ENCODE peak calls at places on chromosome 6, in five cellular contexts. Y is fibroblast of lung, Z is AG10803, M is BJ, G is tibial nerve. W is an unnamed sample.
A peak's percentile ranks its signal among the peaks of the same experiment; 100 is the strongest.

GRCh38 chr6:15413558-15414257 is 167.8 kb downstream of the JARID2 start:
- DNase-seq in Y (peak; percentile 55), Z (peak; percentile 61), M (peak; percentile 35), G (no peak), W (peak; percentile 42)

GRCh38 chr6:10315034-10315433 is 99.8 kb downstream of the TFAP2A start:
- DNase-seq in Y (no peak), Z (no peak), M (no peak), G (no peak), W (no peak)

GRCh38 chr6:138656278-138656803 is 117.2 kb upstream of the CCDC28A start:
- DNase-seq in Y (no peak), Z (no peak), M (no peak), G (no peak), W (no peak)

GRCh38 chr6:53792016-53792415 is 2.8 kb upstream of the LRRC1 start:
- DNase-seq in Y (no peak), Z (no peak), M (no peak), G (no peak), W (no peak)

GRCh38 chr6:72784581-72784980 is 162.7 kb downstream of the KCNQ5 start:
- DNase-seq in Y (peak; percentile 80), Z (peak; percentile 79), M (no peak), G (no peak), W (no peak)

GRCh38 chr6:110682460-110682853 is 132.8 kb downstream of the CDK19 start:
- DNase-seq in Y (peak; percentile 67), Z (peak; percentile 79), M (no peak), G (peak; percentile 92), W (peak; percentile 20)

GRCh38 chr6:142796571-142796970 is 148.4 kb downstream of the HIVEP2 start:
- DNase-seq in Y (peak; percentile 32), Z (peak; percentile 83), M (no peak), G (no peak), W (no peak)

GRCh38 chr6:109445382-109445781 is 4.9 kb downstream of the SMPD2 start:
- DNase-seq in Y (no peak), Z (no peak), M (no peak), G (no peak), W (no peak)

GRCh38 chr6:15330174-15330934 is 84.5 kb downstream of the JARID2 start:
- DNase-seq in Y (peak; percentile 77), Z (peak; percentile 47), M (no peak), G (no peak), W (no peak)

GRCh38 chr6:168746643-168747042 is 305.7 kb downstream of the SMOC2 start:
- DNase-seq in Y (no peak), Z (no peak), M (no peak), G (no peak), W (no peak)

GRCh38 chr6:75693534-75693933 is 55.5 kb upstream of the MYO6 start:
- DNase-seq in Y (peak; percentile 13), Z (peak; percentile 43), M (no peak), G (no peak), W (no peak)

GRCh38 chr6:64589961-64590360 is 954.4 kb downstream of the PHF3 start:
- DNase-seq in Y (no peak), Z (no peak), M (no peak), G (no peak), W (no peak)

GRCh38 chr6:83057705-83058321 is 7.8 kb downstream of the UBE3D start:
- DNase-seq in Y (peak; percentile 26), Z (peak; percentile 57), M (no peak), G (peak; percentile 18), W (no peak)

GRCh38 chr6:35492664-35493284 is 4.1 kb downstream of the TEAD3 start:
- DNase-seq in Y (no peak), Z (no peak), M (no peak), G (no peak), W (no peak)
- H3K4me3 ChIP-seq in Y (no peak overlapping the region), Z (no peak overlapping the region), M (no peak overlapping the region), G (no peak overlapping the region), W (no peak overlapping the region)

GRCh38 chr6:136784910-136785746 is 7.1 kb downstream of the MAP3K5 start:
- DNase-seq in Y (no peak), Z (no peak), M (no peak), G (no peak), W (no peak)

GRCh38 chr6:136786708-136787107 is 5.6 kb downstream of the MAP3K5 start:
- DNase-seq in Y (no peak), Z (no peak), M (no peak), G (no peak), W (no peak)

GRCh38 chr6:136790411-136791295 is 1.6 kb downstream of the MAP3K5 start:
- DNase-seq in Y (peak; percentile 28), Z (no peak), M (no peak), G (no peak), W (no peak)

GRCh38 chr6:136787726-136788068 is 4.6 kb downstream of the MAP3K5 start:
- DNase-seq in Y (no peak), Z (no peak), M (no peak), G (no peak), W (no peak)

GRCh38 chr6:136788069-136788902 is 4.0 kb downstream of the MAP3K5 start:
- DNase-seq in Y (peak; percentile 93), Z (peak; percentile 85), M (peak; percentile 62), G (no peak), W (no peak)
- H3K4me3 ChIP-seq in Y (peak overlapping the region; percentile 28), Z (no peak overlapping the region), M (no peak overlapping the region), G (no peak overlapping the region), W (no peak overlapping the region)

GRCh38 chr6:104953410-104953953 is 3.4 kb upstream of the LIN28B start:
- DNase-seq in Y (no peak), Z (no peak), M (no peak), G (no peak), W (no peak)

GRCh38 chr6:104952911-104953409 is 3.9 kb upstream of the LIN28B start:
- DNase-seq in Y (no peak), Z (no peak), M (no peak), G (no peak), W (no peak)

GRCh38 chr6:104949206-104949605 is 7.7 kb upstream of the LIN28B start:
- DNase-seq in Y (no peak), Z (no peak), M (no peak), G (no peak), W (no peak)

GRCh38 chr6:104954091-104954797 is 2.7 kb upstream of the LIN28B start:
- DNase-seq in Y (no peak), Z (no peak), M (no peak), G (no peak), W (no peak)

DNA sequence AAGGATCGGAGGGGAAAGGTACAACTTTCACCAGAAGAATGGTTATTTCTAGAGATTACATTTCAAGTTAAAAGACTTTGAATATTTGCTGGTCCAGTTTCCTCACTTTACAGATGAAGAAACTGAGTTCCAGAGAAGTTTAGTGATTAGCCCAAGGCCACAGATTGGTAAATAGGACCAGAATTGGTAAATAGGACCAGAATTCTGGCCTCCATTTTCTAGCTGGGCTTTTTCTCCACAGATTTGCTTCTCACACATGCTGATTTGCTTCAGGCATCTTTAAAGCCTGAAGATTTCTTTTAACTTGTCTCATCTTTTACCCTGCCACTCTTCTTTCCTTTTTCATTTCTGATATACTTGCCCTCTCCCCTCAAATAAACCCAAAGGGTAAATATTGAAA is 5.2 kb upstream of the LIN28B start:
- DNase-seq in Y (no peak), Z (no peak), M (no peak), G (no peak), W (no peak)
- H3K4me3 ChIP-seq in Y (no peak overlapping the region), Z (no peak overlapping the region), M (no peak overlapping the region), G (no peak overlapping the region), W (no peak overlapping the region)

GRCh38 chr6:1867197-1867596 is 257.5 kb downstream of the FOXC1 start:
- DNase-seq in Y (no peak), Z (no peak), M (no peak), G (no peak), W (no peak)
- H3K4me3 ChIP-seq in Y (no peak overlapping the region), Z (no peak overlapping the region), M (no peak overlapping the region), G (no peak overlapping the region), W (no peak overlapping the region)

DNA sequence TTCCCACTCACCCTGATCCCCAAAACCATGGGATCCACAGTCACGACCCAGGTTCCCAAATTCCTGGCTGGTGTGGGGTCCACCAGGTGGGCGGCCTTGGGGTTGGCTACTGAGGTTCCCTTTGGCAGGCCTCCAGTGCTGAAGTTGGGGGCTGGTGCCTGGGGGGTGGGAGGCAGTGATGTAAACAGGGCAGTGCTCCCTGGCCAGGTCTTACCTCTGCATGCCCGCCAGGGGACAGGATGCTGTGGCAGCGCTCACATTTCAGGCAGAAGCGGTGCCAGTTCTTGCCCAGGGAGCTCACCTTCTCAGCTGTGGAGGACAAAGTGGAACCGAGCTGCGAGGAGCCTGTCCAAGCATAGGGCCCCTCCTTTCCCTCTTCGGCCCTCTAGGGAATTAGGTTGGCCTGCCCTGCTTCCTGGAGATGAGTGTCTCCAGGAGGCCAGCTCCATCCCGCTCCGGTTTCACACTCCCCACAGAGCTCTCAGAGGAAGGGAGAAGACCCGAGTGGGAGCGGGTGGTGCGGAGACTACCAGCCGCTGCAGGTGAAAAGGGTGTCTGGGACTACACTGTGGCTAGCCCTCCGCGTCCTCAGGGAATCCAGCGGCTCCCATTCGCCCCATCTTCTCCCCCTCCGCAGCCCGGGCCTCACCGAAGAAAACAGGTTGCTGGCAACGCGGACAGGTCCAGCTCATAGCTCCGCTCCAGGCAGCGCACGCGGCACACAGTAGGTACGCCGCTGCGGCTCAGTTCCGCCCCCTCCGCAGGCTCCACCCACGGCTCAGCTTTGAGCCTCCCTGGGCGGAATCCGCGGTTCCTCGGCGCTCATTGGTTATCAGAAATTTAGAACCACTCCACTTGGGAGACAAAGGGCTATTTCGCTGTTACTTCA is at the start of gene CRIP3:
- DNase-seq in Y (peak; percentile 11), Z (peak; percentile 59), M (no peak), G (no peak), W (peak; percentile 26)
- H3K4me3 ChIP-seq in Y (peak within 1 kb of the TSS; percentile 32), Z (peak within 1 kb of the TSS; percentile 52), M (peak within 1 kb of the TSS; percentile 25), G (no peak within 1 kb of the TSS), W (no peak within 1 kb of the TSS)

GRCh38 chr6:45421700-45422540 is 44.2 kb upstream of the SUPT3H start:
- DNase-seq in Y (peak; percentile 78), Z (peak; percentile 76), M (no peak), G (peak; percentile 59), W (peak; percentile 53)

GRCh38 chr6:45419574-45420082 is 41.9 kb upstream of the SUPT3H start:
- DNase-seq in Y (peak; percentile 64), Z (peak; percentile 50), M (no peak), G (peak; percentile 30), W (peak; percentile 4)

GRCh38 chr6:45420909-45421699 is 43.4 kb upstream of the SUPT3H start:
- DNase-seq in Y (peak; percentile 38), Z (peak; percentile 33), M (no peak), G (no peak), W (no peak)

GRCh38 chr6:45422541-45423110 is 44.9 kb upstream of the SUPT3H start:
- DNase-seq in Y (peak; percentile 72), Z (peak; percentile 62), M (no peak), G (no peak), W (peak; percentile 36)

DNA sequence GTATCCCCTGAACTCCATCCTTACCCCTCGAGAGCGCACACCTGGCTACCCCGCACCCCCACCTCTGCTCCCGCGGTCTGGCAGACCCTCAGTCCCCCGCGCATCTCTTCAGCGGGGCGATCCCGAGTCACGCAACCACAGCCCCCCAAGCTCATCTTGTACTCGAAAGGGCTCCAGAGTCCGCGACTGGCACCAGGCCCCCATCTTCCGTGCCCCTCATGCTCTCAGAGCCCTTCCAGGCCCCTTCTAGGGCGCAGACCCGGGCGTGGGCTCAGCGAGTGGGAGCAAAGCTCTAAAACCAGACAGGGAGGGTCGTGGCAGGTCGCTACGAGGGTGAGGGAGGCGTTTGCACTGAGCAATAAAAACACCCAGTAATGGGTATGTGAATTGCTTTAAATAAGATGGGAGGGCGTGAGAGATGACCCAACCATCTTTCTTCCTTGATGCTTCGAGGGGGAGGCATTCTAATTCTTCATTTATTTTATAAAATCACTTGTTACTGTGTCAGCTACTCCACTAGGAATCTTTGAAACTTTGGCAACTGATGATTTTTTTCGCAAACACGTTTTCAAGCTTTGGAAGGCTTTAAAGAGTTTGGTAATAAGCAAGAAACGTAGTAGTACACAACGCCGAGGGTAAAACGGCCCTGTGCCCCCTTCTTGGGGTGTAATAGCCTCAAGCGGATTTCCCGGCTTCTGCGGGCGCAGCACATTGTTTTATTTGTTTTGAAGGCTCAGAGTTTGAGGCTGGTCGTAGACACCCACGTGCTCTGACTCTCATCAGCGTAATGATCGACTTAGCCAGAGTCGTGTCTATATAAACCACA is 42.6 kb upstream of the SUPT3H start:
- DNase-seq in Y (peak; percentile 89), Z (peak; percentile 60), M (no peak), G (no peak), W (peak; percentile 2)
- H3K4me3 ChIP-seq in Y (peak overlapping the region; percentile 85), Z (peak overlapping the region; percentile 90), M (peak overlapping the region; percentile 57), G (peak overlapping the region; percentile 23), W (peak overlapping the region; percentile 59)

W was measured in MG63.